ENCODE peak calls at places on chromosomes 1 and 21, in five cellular contexts. B is GM12878, N is K562, Z is A549, H is HCT116. K is an unnamed sample.
A peak's percentile ranks its signal among the peaks of the same experiment; 100 is the strongest.

GRCh38 chr21:35223480-35224156 is 174.5 kb upstream of the RUNX1 start:
- DNase-seq in B (no peak), N (no peak), Z (no peak), H (no peak), K (no peak)

GRCh38 chr1:30719406-30720270 is 3.7 kb downstream of the MATN1 start:
- DNase-seq in B (peak; percentile 57), N (no peak), Z (no peak), H (peak; percentile 41), K (peak; percentile 50)

GRCh38 chr1:7528386-7529031 is 242.6 kb upstream of the VAMP3 start:
- DNase-seq in B (no peak), N (no peak), Z (no peak), H (no peak), K (peak; percentile 36)

GRCh38 chr1:85504417-85504816 is 39.5 kb upstream of the DDAH1 start:
- DNase-seq in B (no peak), N (no peak), Z (no peak), H (no peak), K (peak; percentile 49)

GRCh38 chr1:18373882-18374493 is 106.7 kb upstream of the KLHDC7A start:
- DNase-seq in B (no peak), N (peak; percentile 72), Z (peak; percentile 5), H (no peak), K (no peak)

GRCh38 chr1:225474986-225475820 is 47.4 kb upstream of the LBR start:
- DNase-seq in B (no peak), N (peak; percentile 89), Z (peak; percentile 74), H (peak; percentile 40), K (peak; percentile 66)

GRCh38 chr1:19465650-19466049 is 19.7 kb downstream of the CAPZB start:
- DNase-seq in B (no peak), N (no peak), Z (no peak), H (no peak), K (no peak)

GRCh38 chr1:246476771-246477170 is 30.3 kb downstream of the SMYD3 start:
- DNase-seq in B (no peak), N (no peak), Z (no peak), H (no peak), K (no peak)

GRCh38 chr1:38835230-38835827 is 24.2 kb downstream of the RRAGC start:
- DNase-seq in B (peak; percentile 60), N (peak; percentile 71), Z (peak; percentile 43), H (peak; percentile 81), K (peak; percentile 87)

GRCh38 chr21:33171584-33172169 is 58.1 kb upstream of the IFNAR2 start:
- DNase-seq in B (no peak), N (no peak), Z (no peak), H (no peak), K (no peak)

GRCh38 chr1:11736746-11737639 is 1.1 kb downstream of the AGTRAP start:
- DNase-seq in B (no peak), N (peak; percentile 60), Z (peak; percentile 16), H (no peak), K (peak; percentile 79)

GRCh38 chr1:175471039-175471800 is 272.2 kb downstream of the TNR start:
- DNase-seq in B (no peak), N (no peak), Z (no peak), H (no peak), K (no peak)

GRCh38 chr1:75245239-75245638 is 111.1 kb downstream of the LHX8 start:
- DNase-seq in B (no peak), N (no peak), Z (no peak), H (no peak), K (no peak)

GRCh38 chr21:42962360-42963007 is 11.9 kb upstream of the PKNOX1 start:
- DNase-seq in B (no peak), N (no peak), Z (no peak), H (no peak), K (no peak)

GRCh38 chr1:235652364-235652763 is 2.8 kb upstream of the GNG4 start:
- DNase-seq in B (no peak), N (no peak), Z (no peak), H (no peak), K (no peak)

GRCh38 chr1:205505076-205505729 is 734 bp downstream of the CDK18 start:
- DNase-seq in B (no peak), N (no peak), Z (peak; percentile 41), H (no peak), K (no peak)

GRCh38 chr1:224432672-224433040 is 1.9 kb downstream of the WDR26 start:
- DNase-seq in B (no peak), N (peak; percentile 58), Z (no peak), H (no peak), K (no peak)

GRCh38 chr1:244705268-244706234 is 52.6 kb downstream of the DESI2 start:
- DNase-seq in B (no peak), N (no peak), Z (no peak), H (no peak), K (no peak)

GRCh38 chr21:46000182-46000730 is 18.7 kb downstream of the COL6A1 start:
- DNase-seq in B (no peak), N (no peak), Z (no peak), H (no peak), K (no peak)

GRCh38 chr1:173758110-173758509 is 43.3 kb downstream of the KLHL20 start:
- DNase-seq in B (no peak), N (no peak), Z (no peak), H (no peak), K (no peak)

GRCh38 chr1:36320291-36320758 is 3.1 kb downstream of the EVA1B start:
- DNase-seq in B (no peak), N (peak; percentile 29), Z (no peak), H (no peak), K (no peak)

GRCh38 chr1:64038965-64039926 is 164.2 kb upstream of the UBE2U start:
- DNase-seq in B (no peak), N (no peak), Z (peak; percentile 38), H (peak; percentile 15), K (peak; percentile 100)

GRCh38 chr21:40788635-40789034 is 58.3 kb downstream of the DSCAM start:
- DNase-seq in B (no peak), N (no peak), Z (no peak), H (no peak), K (no peak)

GRCh38 chr1:220706480-220706879 is 16.3 kb downstream of the C1orf115 start:
- DNase-seq in B (no peak), N (no peak), Z (no peak), H (no peak), K (no peak)

GRCh38 chr1:7374761-7375160 is 396.3 kb upstream of the VAMP3 start:
- DNase-seq in B (no peak), N (no peak), Z (no peak), H (no peak), K (no peak)

GRCh38 chr1:81298321-81298720 is 502.4 kb upstream of the ADGRL2 start:
- DNase-seq in B (no peak), N (no peak), Z (no peak), H (no peak), K (peak; percentile 7)

GRCh38 chr1:65558215-65558614 is 137.7 kb downstream of the LEPR start:
- DNase-seq in B (no peak), N (no peak), Z (no peak), H (no peak), K (no peak)

GRCh38 chr1:229947968-229948367 is 119.1 kb upstream of the GALNT2 start:
- DNase-seq in B (no peak), N (no peak), Z (no peak), H (no peak), K (no peak)

GRCh38 chr21:31667639-31668038 is 8.1 kb downstream of the SOD1 start:
- DNase-seq in B (no peak), N (no peak), Z (no peak), H (no peak), K (no peak)

GRCh38 chr1:110893908-110894490 is 21.1 kb downstream of the CD53 start:
- DNase-seq in B (no peak), N (no peak), Z (no peak), H (no peak), K (no peak)

GRCh38 chr1:30378023-30378596 is 345.3 kb downstream of the MATN1 start:
- DNase-seq in B (no peak), N (no peak), Z (no peak), H (no peak), K (no peak)

GRCh38 chr1:9890224-9890731 is 19.8 kb downstream of the CTNNBIP1 start:
- DNase-seq in B (no peak), N (no peak), Z (peak; percentile 21), H (peak; percentile 87), K (peak; percentile 96)

GRCh38 chr1:156812293-156812990 is 4.2 kb downstream of the SH2D2A start:
- DNase-seq in B (no peak), N (no peak), Z (no peak), H (no peak), K (no peak)
- H3K4me1 ChIP-seq in B (peaks cover 27% of the 10 kb centered on the region), N (peaks cover 65% of the 10 kb centered on the region), Z (peaks cover 24% of the 10 kb centered on the region), H (peaks cover 15% of the 10 kb centered on the region), K (peaks cover 14% of the 10 kb centered on the region)

GRCh38 chr1:167432780-167433179 is 85.5 kb downstream of the CD247 start:
- DNase-seq in B (no peak), N (no peak), Z (no peak), H (no peak), K (no peak)

GRCh38 chr1:167433884-167434283 is 84.4 kb downstream of the CD247 start:
- DNase-seq in B (no peak), N (peak; percentile 12), Z (no peak), H (no peak), K (no peak)

GRCh38 chr1:167434306-167434705 is 84.0 kb downstream of the CD247 start:
- DNase-seq in B (no peak), N (no peak), Z (no peak), H (no peak), K (no peak)

GRCh38 chr1:167438171-167439138 is 79.9 kb downstream of the CD247 start:
- DNase-seq in B (no peak), N (peak; percentile 10), Z (no peak), H (no peak), K (no peak)

DNA sequence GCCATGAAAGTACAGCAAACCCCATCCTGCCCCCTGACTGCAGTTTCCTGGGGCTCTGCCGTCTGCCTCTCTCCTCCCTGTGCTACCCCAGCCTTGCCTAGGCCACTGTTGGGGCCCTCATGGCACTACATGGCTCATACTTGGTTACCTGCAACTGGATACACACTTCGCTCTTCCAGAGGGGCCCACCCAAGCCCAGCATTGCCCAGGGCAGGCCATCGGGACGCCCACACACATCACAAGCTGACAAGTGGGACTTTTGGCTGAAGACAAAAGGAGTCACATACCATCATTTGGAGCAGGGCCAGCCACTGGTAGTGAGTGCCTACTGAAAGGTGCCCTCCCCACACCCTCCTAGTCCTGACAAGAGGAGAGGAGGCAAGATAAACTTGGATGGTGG is 82.8 kb downstream of the CD247 start:
- DNase-seq in B (no peak), N (no peak), Z (no peak), H (no peak), K (no peak)
- TF ChIP-seq CEBPB in B (no peak), N (no peak), Z (no peak), H (no peak), K (no peak)

GRCh38 chr1:221765527-221765926 is 23.6 kb upstream of the DUSP10 start:
- DNase-seq in B (no peak), N (no peak), Z (no peak), H (no peak), K (no peak)
- H3K4me1 ChIP-seq in B (peaks cover 24% of the 10 kb centered on the region), N (peaks cover 22% of the 10 kb centered on the region), Z (no peaks in the 10 kb centered on the region), H (no peaks in the 10 kb centered on the region), K (peaks cover 2% of the 10 kb centered on the region)

DNA sequence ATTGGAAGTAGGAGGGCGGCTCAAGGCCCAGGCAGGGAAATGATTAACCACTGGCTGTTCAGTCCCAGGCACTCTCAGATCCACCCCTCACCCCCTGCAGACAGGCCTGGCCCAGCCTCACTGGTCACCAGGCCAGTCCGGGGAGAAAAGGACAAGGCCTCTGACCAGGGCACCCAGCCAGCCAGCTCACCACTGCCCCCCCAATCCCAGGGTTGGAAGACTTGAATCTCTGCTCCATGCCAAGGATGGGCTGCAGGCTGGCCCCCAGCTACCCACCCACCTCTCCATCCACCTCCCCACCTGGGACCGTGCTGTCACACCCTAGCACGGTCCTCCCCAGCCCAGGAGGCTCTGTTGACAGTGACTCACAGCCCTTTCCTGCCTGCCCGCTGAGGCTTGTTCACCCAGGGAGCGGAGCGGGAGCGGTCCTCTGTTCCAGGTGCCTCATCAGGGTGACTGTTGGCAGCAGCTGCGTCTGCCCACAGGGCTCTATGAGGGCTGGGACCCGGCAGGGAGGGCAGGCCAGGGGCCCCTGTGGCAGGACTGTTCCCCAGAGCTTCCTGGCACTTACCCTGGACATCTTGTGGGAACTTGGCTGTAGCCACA is 2.2 kb downstream of the LAD1 start:
- DNase-seq in B (no peak), N (no peak), Z (peak; percentile 81), H (peak; percentile 66), K (no peak)
- TF ChIP-seq CEBPB in B (no peak), N (no peak), Z (no peak), H (no peak), K (no peak)